ENCODE peak calls at places on chromosomes 6 and 20, in six cellular contexts. M is DMS153; Z is NCI-H2029 treated with DMSO at 0.1 percent for 48 hours; R is T-cell; O is activated naive CD4-positive, alpha-beta T cell treated with Interleukin-2 at 50 U/mL for 16 hours; V is A673. I is an unnamed sample.

GRCh38 chr20:8082025-8082424 is 50.0 kb upstream of the PLCB1 start:
- DNase-seq in M (no peak), Z (no peak), R (no peak), O (no peak), V (peak; percentile 21), I (peak; percentile 23)

GRCh38 chr6:137494281-137494966 is at the start of gene OLIG3:
- DNase-seq in M (no peak), Z (no peak), R (no peak), O (peak; percentile 34), V (no peak), I (no peak)

GRCh38 chr6:136612666-136613389 is 62.6 kb upstream of the MAP7 start:
- DNase-seq in M (no peak), Z (no peak), R (no peak), O (no peak), V (no peak), I (no peak)

GRCh38 chr6:110511401-110511800 is 35.0 kb upstream of the SLC22A16 start:
- DNase-seq in M (no peak), Z (no peak), R (no peak), O (no peak), V (no peak), I (no peak)

GRCh38 chr20:10067305-10067704 is 32.5 kb downstream of the ANKEF1 start:
- DNase-seq in M (no peak), Z (no peak), R (no peak), O (no peak), V (no peak), I (peak; percentile 71)

GRCh38 chr20:46312075-46312944 is 4.0 kb upstream of the CDH22 start:
- DNase-seq in M (no peak), Z (no peak), R (no peak), O (no peak), V (peak; percentile 9), I (no peak)

GRCh38 chr6:28240517-28240916 is 11.6 kb downstream of the ZKSCAN4 start:
- DNase-seq in M (no peak), Z (no peak), R (no peak), O (no peak), V (no peak), I (peak; percentile 10)

GRCh38 chr20:50130995-50131394 is 18.0 kb upstream of the UBE2V1 start:
- DNase-seq in M (no peak), Z (no peak), R (no peak), O (no peak), V (no peak), I (peak; percentile 28)

GRCh38 chr6:170152111-170152926 is 138.6 kb downstream of the DLL1 start:
- DNase-seq in M (peak; percentile 23), Z (peak; percentile 61), R (no peak), O (no peak), V (no peak), I (no peak)

GRCh38 chr20:34332262-34332920 is 29.2 kb upstream of the AHCY start:
- DNase-seq in M (no peak), Z (no peak), R (no peak), O (no peak), V (no peak), I (no peak)

GRCh38 chr6:72825265-72825918 is 203.5 kb downstream of the KCNQ5 start:
- DNase-seq in M (no peak), Z (no peak), R (no peak), O (no peak), V (no peak), I (peak; percentile 76)

GRCh38 chr6:157790548-157791160 is 32.4 kb upstream of the SNX9 start:
- DNase-seq in M (no peak), Z (no peak), R (no peak), O (no peak), V (no peak), I (peak; percentile 54)

GRCh38 chr6:140105857-140106256 is 731.4 kb upstream of the CITED2 start:
- DNase-seq in M (no peak), Z (no peak), R (no peak), O (no peak), V (peak; percentile 73), I (no peak)

GRCh38 chr20:38353298-38353697 is 7.0 kb downstream of the LBP start:
- DNase-seq in M (no peak), Z (no peak), R (no peak), O (no peak), V (no peak), I (no peak)

GRCh38 chr6:144036064-144036873 is 28.2 kb upstream of the PLAGL1 start:
- DNase-seq in M (no peak), Z (no peak), R (no peak), O (no peak), V (peak; percentile 3), I (peak; percentile 61)

GRCh38 chr6:91664327-91664959 is 1077.6 kb upstream of the MAP3K7 start:
- DNase-seq in M (no peak), Z (no peak), R (no peak), O (no peak), V (no peak), I (no peak)

GRCh38 chr6:54916858-54917257 is 70.3 kb downstream of the FAM83B start:
- DNase-seq in M (peak; percentile 5), Z (no peak), R (no peak), O (no peak), V (peak; percentile 7), I (peak; percentile 28)

GRCh38 chr6:52233975-52234823 is 10.1 kb downstream of the IL17F start:
- DNase-seq in M (peak; percentile 19), Z (peak; percentile 25), R (no peak), O (peak; percentile 16), V (peak; percentile 91), I (peak; percentile 59)

GRCh38 chr20:32973077-32973717 is 31.0 kb downstream of the SUN5 start:
- DNase-seq in M (no peak), Z (no peak), R (no peak), O (no peak), V (no peak), I (no peak)

GRCh38 chr6:159646731-159647130 is 46.3 kb downstream of the SOD2 start:
- DNase-seq in M (no peak), Z (no peak), R (no peak), O (no peak), V (no peak), I (peak; percentile 71)

GRCh38 chr6:11229267-11230043 is 3.0 kb downstream of the NEDD9 start:
- DNase-seq in M (no peak), Z (no peak), R (no peak), O (no peak), V (no peak), I (no peak)

GRCh38 chr6:139452176-139452876 is 77.9 kb upstream of the CITED2 start:
- DNase-seq in M (no peak), Z (no peak), R (no peak), O (no peak), V (peak; percentile 60), I (peak; percentile 62)

GRCh38 chr6:99514089-99514488 is 1.1 kb downstream of the USP45 start:
- DNase-seq in M (no peak), Z (no peak), R (no peak), O (no peak), V (peak; percentile 27), I (no peak)

GRCh38 chr20:53599378-53599777 is 5.7 kb upstream of the ZNF217 start:
- DNase-seq in M (no peak), Z (no peak), R (no peak), O (no peak), V (no peak), I (no peak)

GRCh38 chr20:8303651-8304050 is 171.6 kb downstream of the PLCB1 start:
- DNase-seq in M (no peak), Z (no peak), R (no peak), O (no peak), V (no peak), I (no peak)

GRCh38 chr6:12474167-12475140 is 184.3 kb downstream of the EDN1 start:
- DNase-seq in M (no peak), Z (no peak), R (no peak), O (no peak), V (no peak), I (peak; percentile 16)

GRCh38 chr6:106103728-106104109 is 17.6 kb downstream of the PRDM1 start:
- DNase-seq in M (no peak), Z (peak; percentile 46), R (no peak), O (peak; percentile 64), V (no peak), I (no peak)

GRCh38 chr6:112503210-112503609 is 156.1 kb downstream of the RFPL4B start:
- DNase-seq in M (no peak), Z (no peak), R (no peak), O (no peak), V (peak; percentile 38), I (no peak)

GRCh38 chr6:10210052-10210451 is 204.8 kb downstream of the TFAP2A start:
- DNase-seq in M (no peak), Z (no peak), R (no peak), O (no peak), V (peak; percentile 5), I (no peak)

GRCh38 chr20:47305667-47306066 is 50.8 kb downstream of the ZMYND8 start:
- DNase-seq in M (no peak), Z (no peak), R (no peak), O (no peak), V (no peak), I (no peak)

GRCh38 chr6:134182528-134182927 is 130.1 kb upstream of the SLC2A12 start:
- DNase-seq in M (no peak), Z (no peak), R (no peak), O (no peak), V (peak; percentile 84), I (no peak)

GRCh38 chr6:37705239-37706051 is 7.8 kb upstream of the MDGA1 start:
- DNase-seq in M (peak; percentile 32), Z (no peak), R (peak; percentile 71), O (peak; percentile 79), V (peak; percentile 77), I (peak; percentile 77)